ENCODE peak calls at places on chromosomes 6 and 20, in six cellular contexts. X, N, K, I, U and A are unnamed samples.

GRCh38 chr6:169487579-169488205 is 214.1 kb downstream of the WDR27 start:
- DNase-seq in X (no peak), N (peak), K (no peak), I (no peak), U (no peak), A (peak)

GRCh38 chr20:2749951-2750342 is 50.5 kb downstream of the CPXM1 start:
- DNase-seq in X (no peak), N (no peak), K (no peak), I (no peak), U (no peak), A (no peak)

GRCh38 chr20:13008761-13009681 is at the start of gene SPTLC3:
- DNase-seq in X (no peak), N (peak), K (peak), I (no peak), U (peak), A (peak)

GRCh38 chr6:63465750-63466149 is 106.5 kb upstream of the LOC128125822 start:
- DNase-seq in X (no peak), N (no peak), K (no peak), I (no peak), U (no peak), A (no peak)

GRCh38 chr6:17986656-17987575 is 519 bp downstream of the KIF13A start:
- DNase-seq in X (no peak), N (no peak), K (peak), I (peak), U (peak), A (peak)

GRCh38 chr6:37936909-37937308 is 117.4 kb downstream of the ZFAND3 start:
- DNase-seq in X (no peak), N (no peak), K (peak), I (no peak), U (no peak), A (no peak)

GRCh38 chr6:148700713-148701392 is 46.0 kb upstream of the UST start:
- DNase-seq in X (peak), N (peak), K (no peak), I (peak), U (peak), A (peak)

GRCh38 chr6:134550604-134551003 is 232.7 kb upstream of the SGK1 start:
- DNase-seq in X (no peak), N (peak), K (peak), I (no peak), U (no peak), A (peak)

GRCh38 chr6:5112065-5112799 is 27.1 kb downstream of the PPP1R3G start:
- DNase-seq in X (no peak), N (peak), K (no peak), I (no peak), U (no peak), A (peak)

GRCh38 chr20:36573798-36574277 is 441 bp downstream of the TGIF2 start:
- DNase-seq in X (peak), N (no peak), K (peak), I (no peak), U (no peak), A (peak)

GRCh38 chr6:166650824-166651223 is 23.8 kb upstream of the RPS6KA2 start:
- DNase-seq in X (no peak), N (no peak), K (no peak), I (no peak), U (no peak), A (no peak)

GRCh38 chr20:3710703-3711417 is 1.5 kb downstream of the SIGLEC1 start:
- DNase-seq in X (peak), N (no peak), K (peak), I (peak), U (peak), A (peak)

GRCh38 chr20:29497261-29497671 is 1760.2 kb upstream of the DEFB115 start:
- DNase-seq in X (no peak), N (no peak), K (no peak), I (no peak), U (no peak), A (peak)

GRCh38 chr6:373773-374724 is 17.5 kb upstream of the IRF4 start:
- DNase-seq in X (no peak), N (no peak), K (no peak), I (no peak), U (no peak), A (peak)

GRCh38 chr6:155461636-155462035 is 6.0 kb upstream of the NOX3 start:
- DNase-seq in X (no peak), N (no peak), K (no peak), I (no peak), U (no peak), A (peak)

GRCh38 chr6:10514049-10514780 is 6.9 kb upstream of the GCNT2 start:
- DNase-seq in X (no peak), N (no peak), K (no peak), I (no peak), U (no peak), A (no peak)

GRCh38 chr6:2476376-2476775 is 231.0 kb upstream of the GMDS start:
- DNase-seq in X (no peak), N (peak), K (no peak), I (no peak), U (no peak), A (peak)

GRCh38 chr6:35304299-35304698 is 6.7 kb downstream of the DEF6 start:
- DNase-seq in X (no peak), N (no peak), K (no peak), I (no peak), U (no peak), A (no peak)

GRCh38 chr6:42101186-42101657 is 41.2 kb downstream of the C6orf132 start:
- DNase-seq in X (no peak), N (no peak), K (no peak), I (no peak), U (no peak), A (peak)

GRCh38 chr20:51461306-51461705 is 81.2 kb downstream of the NFATC2 start:
- DNase-seq in X (no peak), N (no peak), K (no peak), I (no peak), U (no peak), A (no peak)

GRCh38 chr6:113809818-113810217 is 47.3 kb upstream of the MARCKS start:
- DNase-seq in X (no peak), N (no peak), K (no peak), I (no peak), U (no peak), A (no peak)

GRCh38 chr6:170289108-170289931 is 1.6 kb downstream of the DLL1 start:
- DNase-seq in X (no peak), N (no peak), K (no peak), I (no peak), U (peak), A (peak)

GRCh38 chr20:44730441-44730840 is 15.2 kb upstream of the KCNK15 start:
- DNase-seq in X (no peak), N (peak), K (peak), I (no peak), U (no peak), A (peak)

GRCh38 chr6:164108092-164108491 is 693.6 kb downstream of the QKI start:
- DNase-seq in X (no peak), N (peak), K (no peak), I (no peak), U (no peak), A (no peak)

GRCh38 chr20:275791-276190 is 14.8 kb downstream of the C20orf96 start:
- DNase-seq in X (no peak), N (no peak), K (no peak), I (no peak), U (no peak), A (no peak)

GRCh38 chr6:138161434-138162103 is at the start of gene ARFGEF3:
- DNase-seq in X (no peak), N (peak), K (peak), I (peak), U (peak), A (peak)

GRCh38 chr20:58511364-58511763 is 3.8 kb downstream of the APCDD1L start:
- DNase-seq in X (no peak), N (peak), K (peak), I (no peak), U (no peak), A (peak)

GRCh38 chr6:169072127-169073042 is 181.3 kb downstream of the THBS2 start:
- DNase-seq in X (no peak), N (no peak), K (no peak), I (no peak), U (no peak), A (no peak)

DNA sequence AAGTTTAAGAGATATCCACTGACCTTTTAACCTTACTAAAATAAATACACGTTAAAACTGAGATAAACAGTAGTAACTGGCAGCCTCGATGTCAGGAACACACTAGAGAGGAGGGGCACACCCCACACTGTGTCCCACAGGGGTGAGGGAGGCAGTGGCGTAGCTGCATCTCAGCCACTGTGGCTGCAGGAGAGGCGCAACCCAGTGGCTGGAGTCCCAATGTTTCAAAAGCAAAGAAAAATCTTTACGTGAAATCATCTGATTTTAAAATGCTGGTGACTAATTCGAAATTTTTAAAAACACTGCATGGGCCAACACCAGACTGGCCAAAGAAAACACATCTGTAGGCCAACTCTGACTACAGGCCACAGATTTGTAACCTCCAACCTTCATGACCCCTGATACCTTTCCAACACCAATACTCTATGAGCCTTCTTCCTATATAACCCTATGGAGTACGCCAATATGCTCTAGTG is 54.7 kb downstream of the TRAM2 start:
- DNase-seq in X (no peak), N (peak), K (peak), I (no peak), U (no peak), A (peak)
- H3K9ac ChIP-seq in X (no peak), N (peak), K (peak), I (no peak), U (no peak), A (peak)

GRCh38 chr20:50303573-50304500 is 113.2 kb downstream of the CEBPB start:
- DNase-seq in X (no peak), N (peak), K (peak), I (no peak), U (no peak), A (peak)
- H3K9ac ChIP-seq in X (no peak), N (peak), K (no peak), I (no peak), U (no peak), A (peak)

DNA sequence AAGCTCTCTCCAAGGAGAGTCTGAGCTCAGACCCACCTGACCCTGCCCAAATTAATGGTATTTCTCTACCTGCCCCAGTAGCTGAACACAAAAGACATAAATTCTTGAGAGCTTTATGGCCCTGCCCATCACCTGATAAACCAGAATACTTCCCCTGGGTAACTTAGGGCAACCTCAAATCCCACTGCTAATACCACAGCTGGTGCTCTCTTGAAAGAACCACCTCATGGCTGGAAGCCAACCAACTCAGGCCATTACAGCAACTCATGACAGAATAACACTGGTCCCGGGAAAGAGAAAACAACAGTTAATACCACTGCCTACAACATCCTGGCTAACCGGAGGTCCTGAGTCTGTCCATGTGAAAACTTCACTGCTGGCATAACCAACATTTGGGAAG is 328.6 kb downstream of the NKAIN2 start:
- DNase-seq in X (no peak), N (peak), K (no peak), I (no peak), U (no peak), A (no peak)
- H3K9ac ChIP-seq in X (no peak), N (no peak), K (no peak), I (no peak), U (no peak), A (no peak)

GRCh38 chr20:64080813-64081619 is 1.1 kb downstream of the OPRL1 start:
- DNase-seq in X (no peak), N (no peak), K (no peak), I (no peak), U (no peak), A (no peak)

GRCh38 chr20:64081620-64081964 is 1.7 kb downstream of the OPRL1 start:
- DNase-seq in X (no peak), N (no peak), K (no peak), I (no peak), U (no peak), A (no peak)

GRCh38 chr20:64079273-64080012 is at the start of gene RGS19:
- DNase-seq in X (peak), N (peak), K (peak), I (peak), U (peak), A (peak)

GRCh38 chr20:64078934-64079272 is 415 bp downstream of the RGS19 start:
- DNase-seq in X (no peak), N (no peak), K (no peak), I (no peak), U (no peak), A (no peak)

DNA sequence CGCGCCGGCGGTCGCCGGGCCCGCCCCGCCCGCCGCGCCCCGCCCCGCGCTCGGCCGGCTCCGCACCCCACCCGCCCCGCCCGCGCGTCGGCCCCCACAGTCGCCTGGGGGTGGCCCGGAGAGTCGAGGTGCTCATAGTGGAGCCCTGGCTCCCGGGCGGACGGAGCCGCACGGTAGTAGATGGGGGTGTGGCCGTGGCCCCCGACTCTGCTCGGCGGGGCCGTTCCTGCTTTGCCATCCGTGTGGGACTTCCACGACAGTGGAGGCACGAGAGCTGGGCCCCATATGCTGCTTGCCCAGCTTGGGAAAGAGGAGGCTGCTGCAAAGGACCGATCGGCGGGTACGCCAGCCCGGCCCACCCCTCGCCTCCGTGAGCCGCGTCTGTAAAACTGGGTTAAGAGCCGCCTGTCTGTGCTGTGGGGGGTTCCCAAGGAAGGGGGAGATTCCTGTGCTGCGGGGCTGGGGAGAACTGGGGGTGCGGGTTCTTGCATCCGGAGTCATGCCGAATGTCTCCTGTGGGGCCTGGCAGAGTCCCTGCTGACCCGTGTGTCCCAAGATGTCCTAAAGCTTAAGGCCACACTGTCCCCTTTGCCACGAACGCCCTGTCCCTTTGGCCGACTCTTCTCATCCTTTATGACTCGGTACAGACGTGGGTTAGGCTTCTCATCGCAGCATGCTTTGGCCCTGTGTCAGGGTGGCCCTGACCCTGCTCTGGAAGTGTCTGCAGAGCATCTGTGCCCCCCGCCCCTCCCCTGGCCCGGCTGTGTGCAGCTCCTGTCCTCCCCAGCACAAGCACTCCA is at the start of gene OPRL1:
- DNase-seq in X (no peak), N (no peak), K (peak), I (no peak), U (peak), A (peak)
- H3K9ac ChIP-seq in X (peak), N (peak), K (peak), I (peak), U (peak), A (peak)

GRCh38 chr6:89144358-89145041 is 1.4 kb upstream of the PM20D2 start:
- DNase-seq in X (no peak), N (no peak), K (no peak), I (no peak), U (no peak), A (no peak)
- H3K9ac ChIP-seq in X (no peak), N (no peak), K (no peak), I (no peak), U (no peak), A (no peak)

GRCh38 chr6:34084591-34085280 is 61.2 kb downstream of the GRM4 start:
- DNase-seq in X (no peak), N (no peak), K (no peak), I (no peak), U (no peak), A (no peak)

GRCh38 chr6:34083227-34083889 is 62.5 kb downstream of the GRM4 start:
- DNase-seq in X (no peak), N (no peak), K (no peak), I (no peak), U (no peak), A (no peak)

GRCh38 chr6:34082348-34082747 is 63.5 kb downstream of the GRM4 start:
- DNase-seq in X (no peak), N (no peak), K (no peak), I (no peak), U (no peak), A (no peak)

GRCh38 chr6:34085453-34086170 is 60.3 kb downstream of the GRM4 start:
- DNase-seq in X (no peak), N (no peak), K (no peak), I (no peak), U (no peak), A (no peak)

GRCh38 chr6:34082816-34083215 is 63.1 kb downstream of the GRM4 start:
- DNase-seq in X (no peak), N (no peak), K (no peak), I (no peak), U (no peak), A (no peak)
- H3K9ac ChIP-seq in X (no peak), N (no peak), K (no peak), I (no peak), U (no peak), A (no peak)

GRCh38 chr6:3841711-3842565 is 7.2 kb upstream of the FAM50B start:
- DNase-seq in X (no peak), N (peak), K (no peak), I (no peak), U (no peak), A (peak)
- H3K9ac ChIP-seq in X (no peak), N (peak), K (no peak), I (no peak), U (no peak), A (peak)

GRCh38 chr6:158067436-158068015 is 85.9 kb downstream of the SYNJ2 start:
- DNase-seq in X (no peak), N (no peak), K (no peak), I (no peak), U (no peak), A (no peak)

GRCh38 chr6:158068156-158068892 is 86.7 kb downstream of the SYNJ2 start:
- DNase-seq in X (no peak), N (no peak), K (no peak), I (no peak), U (no peak), A (no peak)

GRCh38 chr6:158070513-158070912 is 88.8 kb downstream of the SYNJ2 start:
- DNase-seq in X (no peak), N (no peak), K (no peak), I (no peak), U (no peak), A (no peak)

GRCh38 chr6:158069800-158070195 is 88.1 kb downstream of the SYNJ2 start:
- DNase-seq in X (no peak), N (peak), K (peak), I (no peak), U (no peak), A (peak)

GRCh38 chr6:158068893-158069799 is 87.5 kb downstream of the SYNJ2 start:
- DNase-seq in X (no peak), N (peak), K (peak), I (no peak), U (no peak), A (peak)
- H3K9ac ChIP-seq in X (no peak), N (peak), K (peak), I (no peak), U (no peak), A (peak)

GRCh38 chr6:22145823-22146379 is 150.9 kb downstream of the PRL start:
- DNase-seq in X (peak), N (peak), K (peak), I (no peak), U (no peak), A (peak)

GRCh38 chr6:22149081-22149480 is 147.8 kb downstream of the PRL start:
- DNase-seq in X (peak), N (no peak), K (no peak), I (no peak), U (no peak), A (no peak)

GRCh38 chr6:22146581-22147468 is 150.0 kb downstream of the PRL start:
- DNase-seq in X (peak), N (no peak), K (peak), I (no peak), U (no peak), A (peak)

GRCh38 chr6:22147983-22148797 is 148.6 kb downstream of the PRL start:
- DNase-seq in X (peak), N (peak), K (peak), I (no peak), U (peak), A (peak)

DNA sequence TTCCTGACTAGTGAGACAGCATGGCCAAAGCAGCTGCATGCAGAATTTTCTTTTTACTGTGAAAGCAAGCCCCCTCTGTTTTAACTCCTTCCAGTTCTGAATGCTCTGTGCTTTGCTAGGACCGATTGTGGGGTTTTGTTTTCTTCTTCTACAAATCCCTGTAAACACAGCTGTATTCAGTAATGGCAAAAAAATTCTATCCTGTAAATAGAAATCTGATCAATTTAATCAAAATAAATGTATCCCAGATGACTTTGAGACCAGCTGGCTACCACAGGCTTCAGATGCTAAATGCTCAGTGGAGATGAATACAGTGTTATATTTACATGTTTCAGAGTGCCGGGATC is 149.4 kb downstream of the PRL start:
- DNase-seq in X (no peak), N (no peak), K (no peak), I (no peak), U (no peak), A (no peak)
- H3K9ac ChIP-seq in X (peak), N (peak), K (peak), I (no peak), U (no peak), A (peak)

DNA sequence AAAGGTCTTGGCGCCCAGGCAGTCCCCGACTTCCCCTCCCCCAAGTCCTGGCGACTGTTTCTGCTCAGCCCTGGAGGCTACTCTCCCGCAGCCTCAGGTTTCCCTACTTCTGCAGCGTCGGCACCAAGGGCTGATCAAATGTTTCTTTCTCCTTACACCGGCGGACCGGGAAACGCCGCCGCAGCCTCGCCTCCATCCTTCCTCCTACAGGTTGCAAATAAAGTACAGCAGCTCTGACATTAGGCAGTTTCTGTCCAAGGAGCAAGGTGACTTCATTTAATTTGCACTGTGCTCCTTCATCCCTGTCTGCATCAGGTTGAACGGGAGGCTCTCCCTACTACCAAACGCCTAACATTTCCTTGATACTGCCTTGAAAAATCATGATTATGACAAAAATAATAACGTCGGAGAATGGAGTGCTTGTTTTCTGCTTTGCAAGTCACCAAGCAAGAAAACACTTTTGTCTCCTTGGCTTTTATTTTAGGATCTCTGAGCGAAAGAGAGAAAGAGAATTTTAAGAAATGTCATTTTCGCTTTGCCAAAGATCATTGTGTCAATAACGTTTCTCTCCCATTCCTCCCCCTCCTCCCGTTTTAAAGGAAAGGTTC is 1.0 kb downstream of the CLIC5 start:
- DNase-seq in X (no peak), N (no peak), K (no peak), I (no peak), U (peak), A (no peak)
- H3K9ac ChIP-seq in X (no peak), N (no peak), K (no peak), I (peak), U (no peak), A (no peak)